ENCODE peak calls at places on chromosomes 13 and 19, in six cellular contexts. T, M, N, P, U and H are unnamed samples.

GRCh38 chr19:46610851-46611770 is 10.0 kb downstream of the CALM3 start:
- DNase-seq in T (no peak), M (no peak), N (no peak), P (no peak), U (no peak), H (peak)

GRCh38 chr13:28161370-28161769 is 23.0 kb downstream of the PAN3 start:
- DNase-seq in T (no peak), M (peak), N (no peak), P (peak), U (no peak), H (peak)

GRCh38 chr13:52361225-52361624 is 44.7 kb downstream of the THSD1 start:
- DNase-seq in T (no peak), M (no peak), N (no peak), P (no peak), U (no peak), H (no peak)

GRCh38 chr19:29326351-29326750 is 113.4 kb upstream of the UQCRFS1 start:
- DNase-seq in T (no peak), M (no peak), N (no peak), P (no peak), U (no peak), H (no peak)

GRCh38 chr19:41785653-41786052 is 10.7 kb upstream of the CEACAM3 start:
- DNase-seq in T (peak), M (peak), N (peak), P (peak), U (peak), H (peak)

GRCh38 chr13:25886438-25887214 is 165.2 kb downstream of the SHISA2 start:
- DNase-seq in T (no peak), M (no peak), N (no peak), P (peak), U (no peak), H (peak)

GRCh38 chr19:46861691-46862503 is 1.1 kb downstream of the ARHGAP35 start:
- DNase-seq in T (no peak), M (no peak), N (no peak), P (peak), U (no peak), H (no peak)

GRCh38 chr19:32550666-32551065 is 30.3 kb upstream of the PDCD5 start:
- DNase-seq in T (no peak), M (no peak), N (no peak), P (no peak), U (no peak), H (no peak)

GRCh38 chr13:50697746-50698526 is 145.6 kb downstream of the DLEU7 start:
- DNase-seq in T (no peak), M (no peak), N (no peak), P (no peak), U (no peak), H (no peak)

GRCh38 chr19:12937243-12938053 is 961 bp upstream of the CALR start:
- DNase-seq in T (no peak), M (peak), N (peak), P (peak), U (no peak), H (no peak)

GRCh38 chr19:41320185-41320518 is 10.2 kb downstream of the CCDC97 start:
- DNase-seq in T (no peak), M (no peak), N (no peak), P (no peak), U (no peak), H (no peak)

GRCh38 chr19:2302319-2303208 is 5.4 kb downstream of the LINGO3 start:
- DNase-seq in T (peak), M (peak), N (peak), P (peak), U (no peak), H (peak)

GRCh38 chr19:51750381-51751124 is 1.1 kb downstream of the FPR1 start:
- DNase-seq in T (no peak), M (no peak), N (no peak), P (no peak), U (no peak), H (no peak)

GRCh38 chr19:51754770-51755169 is 3.1 kb upstream of the FPR1 start:
- DNase-seq in T (no peak), M (no peak), N (no peak), P (no peak), U (no peak), H (no peak)

GRCh38 chr19:51751655-51752054 is at the start of gene FPR1:
- DNase-seq in T (no peak), M (no peak), N (no peak), P (no peak), U (no peak), H (no peak)

GRCh38 chr19:51749979-51750378 is 1.7 kb downstream of the FPR1 start:
- DNase-seq in T (no peak), M (no peak), N (no peak), P (no peak), U (no peak), H (no peak)

DNA sequence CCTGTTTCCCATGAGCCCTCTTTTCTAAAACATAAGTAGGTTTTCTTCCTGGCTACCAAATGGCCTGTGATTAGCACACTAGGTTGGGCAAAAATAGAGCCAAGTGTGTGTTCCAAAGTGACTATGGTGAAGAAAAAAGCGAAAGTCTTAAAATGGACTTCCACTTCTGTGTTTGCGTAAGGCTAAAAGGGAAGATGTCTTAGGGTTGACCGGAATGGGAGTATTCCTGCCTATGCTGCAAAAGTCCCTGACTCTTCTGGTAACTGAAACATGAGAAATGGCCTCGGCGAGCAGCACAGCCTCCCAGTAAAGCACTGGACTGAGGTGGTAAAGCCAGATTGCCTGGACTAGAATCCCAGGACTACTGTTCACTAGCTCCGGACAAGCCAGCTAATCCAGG is 2.4 kb upstream of the FPR1 start:
- DNase-seq in T (no peak), M (no peak), N (no peak), P (no peak), U (no peak), H (no peak)
- H4K91ac ChIP-seq in T (no peak), M (no peak), N (no peak), P (no peak), U (no peak), H (no peak)

GRCh38 chr13:73934771-73935170 is 199.4 kb downstream of the KLF12 start:
- DNase-seq in T (no peak), M (no peak), N (no peak), P (no peak), U (no peak), H (no peak)
- H4K91ac ChIP-seq in T (no peak), M (no peak), N (no peak), P (no peak), U (no peak), H (no peak)

GRCh38 chr19:49678970-49679831 is 2.1 kb downstream of the PRMT1 start:
- DNase-seq in T (no peak), M (no peak), N (no peak), P (no peak), U (no peak), H (no peak)

GRCh38 chr19:49677232-49677881 is at the start of gene PRMT1:
- DNase-seq in T (no peak), M (peak), N (peak), P (no peak), U (no peak), H (no peak)

GRCh38 chr19:49676690-49677231 is 310 bp upstream of the PRMT1 start:
- DNase-seq in T (peak), M (peak), N (peak), P (peak), U (peak), H (peak)

GRCh38 chr19:49679832-49680472 is 2.9 kb downstream of the PRMT1 start:
- DNase-seq in T (no peak), M (no peak), N (no peak), P (no peak), U (no peak), H (no peak)

GRCh38 chr19:49677901-49678674 is 1.0 kb downstream of the PRMT1 start:
- DNase-seq in T (peak), M (peak), N (peak), P (peak), U (peak), H (peak)
- H4K91ac ChIP-seq in T (no peak), M (no peak), N (peak), P (peak), U (peak), H (no peak)

GRCh38 chr13:48515732-48516131 is 17.1 kb downstream of the RCBTB2 start:
- DNase-seq in T (no peak), M (no peak), N (no peak), P (no peak), U (no peak), H (no peak)

GRCh38 chr13:48514776-48515175 is 18.1 kb downstream of the RCBTB2 start:
- DNase-seq in T (no peak), M (no peak), N (no peak), P (no peak), U (peak), H (no peak)

DNA sequence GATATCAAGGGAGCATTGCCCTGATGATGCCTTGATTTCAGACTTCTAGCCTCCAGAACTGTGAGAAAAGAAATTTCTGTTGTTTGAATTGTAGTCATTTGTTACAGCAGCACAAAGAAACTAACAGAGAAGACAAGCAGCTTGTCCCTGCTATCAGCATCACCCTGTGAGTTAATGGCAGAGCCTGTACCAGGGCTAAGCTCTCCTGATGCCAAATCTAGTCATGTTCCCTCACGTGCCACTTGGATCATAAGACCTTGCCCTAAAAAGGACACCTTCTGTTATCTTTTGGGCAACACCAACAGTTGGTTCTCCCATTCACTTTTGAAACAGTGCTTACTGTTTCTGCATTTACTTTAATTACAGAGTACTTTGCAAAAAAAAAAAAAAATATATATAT is 14.8 kb downstream of the RCBTB2 start:
- DNase-seq in T (no peak), M (no peak), N (no peak), P (no peak), U (no peak), H (no peak)
- H4K91ac ChIP-seq in T (no peak), M (no peak), N (no peak), P (no peak), U (no peak), H (no peak)

GRCh38 chr13:106762711-106763110 is 194.8 kb upstream of the ARGLU1 start:
- DNase-seq in T (no peak), M (no peak), N (no peak), P (no peak), U (no peak), H (no peak)
- H4K91ac ChIP-seq in T (no peak), M (no peak), N (no peak), P (no peak), U (no peak), H (no peak)

GRCh38 chr13:45830121-45830520 is 21.4 kb downstream of the SIAH3 start:
- DNase-seq in T (no peak), M (no peak), N (peak), P (no peak), U (no peak), H (no peak)
- H4K91ac ChIP-seq in T (no peak), M (no peak), N (no peak), P (no peak), U (no peak), H (no peak)

DNA sequence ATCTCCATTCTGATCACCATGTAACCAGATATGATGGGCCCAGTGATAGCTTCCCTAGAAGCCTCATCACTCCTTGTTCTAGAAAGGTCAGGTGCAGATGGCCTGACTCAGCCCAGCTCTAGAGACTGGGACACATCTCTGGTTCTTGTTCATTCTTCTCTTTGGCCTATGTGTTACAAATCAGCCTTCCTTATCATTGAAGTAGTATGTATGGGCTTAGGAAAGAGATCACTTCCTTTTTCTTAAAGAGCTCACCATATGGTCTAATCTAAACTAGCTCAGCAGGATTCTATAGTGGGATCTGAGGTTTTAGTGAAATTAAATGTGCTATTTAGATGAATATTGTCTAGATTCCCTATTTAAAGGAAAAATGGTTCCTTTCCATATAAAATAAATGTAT is 19.4 kb upstream of the ARL11 start:
- DNase-seq in T (no peak), M (no peak), N (no peak), P (no peak), U (no peak), H (peak)
- H4K91ac ChIP-seq in T (no peak), M (no peak), N (no peak), P (no peak), U (no peak), H (no peak)

GRCh38 chr19:18588611-18589379 is at the start of gene REX1BD:
- DNase-seq in T (peak), M (peak), N (peak), P (peak), U (peak), H (peak)

GRCh38 chr19:18587962-18588610 is 512 bp upstream of the REX1BD start:
- DNase-seq in T (no peak), M (peak), N (no peak), P (no peak), U (no peak), H (no peak)

GRCh38 chr19:18590273-18591272 is 2.0 kb downstream of the REX1BD start:
- DNase-seq in T (peak), M (peak), N (peak), P (peak), U (no peak), H (peak)

GRCh38 chr19:18587561-18587960 is 1.0 kb upstream of the REX1BD start:
- DNase-seq in T (no peak), M (no peak), N (no peak), P (no peak), U (no peak), H (no peak)

DNA sequence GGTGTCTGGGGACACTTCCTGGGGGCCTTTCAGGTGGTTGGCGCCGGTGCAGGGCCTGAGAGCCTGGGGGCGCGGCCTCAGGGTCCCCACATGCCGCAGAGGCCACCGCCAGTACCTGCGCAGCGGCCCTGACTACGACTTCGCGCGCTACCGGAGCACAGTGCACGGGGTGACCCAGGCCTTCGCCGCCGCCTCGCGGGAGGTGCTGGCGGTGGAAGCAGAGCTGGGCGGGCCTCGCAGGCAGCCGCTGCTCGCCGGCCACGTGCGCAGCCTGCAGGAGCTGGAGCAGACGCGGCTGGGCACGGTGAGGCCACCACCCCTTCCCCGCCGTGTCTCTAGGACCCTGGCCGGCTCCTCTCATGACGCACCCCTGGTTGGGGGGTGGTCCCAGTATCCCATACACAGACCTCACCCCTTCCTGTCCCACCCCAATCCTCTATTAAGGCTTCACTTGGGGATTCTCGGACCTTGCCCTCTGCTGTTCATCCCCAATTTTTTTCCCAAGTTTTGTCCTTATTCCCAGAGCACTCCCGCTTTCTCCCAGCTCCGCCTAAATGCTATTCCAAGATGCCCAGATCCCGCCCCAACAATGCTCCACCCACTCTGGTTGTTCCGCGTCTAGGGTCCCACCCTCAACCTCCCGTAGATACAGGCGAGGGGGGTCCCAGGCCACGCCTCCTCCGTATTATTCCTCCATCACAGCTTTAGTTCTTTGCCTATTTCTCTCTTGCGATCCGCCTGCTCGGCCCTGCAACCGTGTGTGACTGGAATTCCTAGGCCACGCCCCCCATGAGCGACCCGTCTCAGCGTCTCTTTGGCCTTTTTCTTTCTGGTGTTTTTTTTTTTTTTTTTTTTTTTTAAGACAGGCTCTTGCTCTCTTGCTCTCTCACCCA is 1.0 kb downstream of the REX1BD start:
- DNase-seq in T (peak), M (peak), N (peak), P (peak), U (peak), H (peak)
- H4K91ac ChIP-seq in T (no peak), M (no peak), N (peak), P (peak), U (peak), H (peak)